ENCODE peak calls at places on chromosomes 1 and 21, in eight cellular contexts. O is left ventricle myocardium inferior, K is BE2C, I is iPS DF 6.9, U is colonic mucosa, L is uterus, Z is right lobe of liver, M is mammary epithelial cell. J is an unnamed sample. For H3K36me3, the result is how much of the 10 kb centered on the place peaks cover.

GRCh38 chr1:9700340-9700739 is 48.8 kb downstream of the PIK3CD start:
- DNase-seq in O (no peak), K (no peak), I (no peak), U (no peak), L (no peak), Z (no peak), M (peak), J (peak)

GRCh38 chr21:42655797-42656770 is 2.7 kb downstream of the PDE9A start:
- DNase-seq in O (no peak), K (no peak), I (no peak), U (peak), L (no peak), Z (peak), M (peak), J (peak)

GRCh38 chr21:44399151-44399954 is 45.9 kb downstream of the TRPM2 start:
- DNase-seq in O (no peak), K (no peak), I (no peak), U (no peak), L (no peak), Z (peak), M (no peak), J (no peak)

GRCh38 chr21:16942703-16943102 is 570.1 kb upstream of the CXADR start:
- DNase-seq in O (no peak), K (peak), I (peak), U (no peak), L (no peak), Z (no peak), M (peak), J (peak)

GRCh38 chr1:41347276-41347675 is 14.0 kb upstream of the FOXO6 start:
- DNase-seq in O (no peak), K (no peak), I (no peak), U (no peak), L (no peak), Z (no peak), M (peak), J (peak)

GRCh38 chr1:229296541-229296941 is 25.6 kb downstream of the RAB4A start:
- DNase-seq in O (peak), K (no peak), I (no peak), U (no peak), L (no peak), Z (no peak), M (peak), J (peak)

GRCh38 chr1:150619576-150620509 is 9.6 kb downstream of the ENSA start:
- DNase-seq in O (no peak), K (peak), I (no peak), U (no peak), L (no peak), Z (no peak), M (peak), J (peak)

GRCh38 chr1:105072850-105073249 is 1323.2 kb downstream of the AMY1C start:
- DNase-seq in O (no peak), K (peak), I (peak), U (no peak), L (no peak), Z (no peak), M (no peak), J (no peak)

GRCh38 chr1:147580200-147580557 is 38.9 kb downstream of the BCL9 start:
- DNase-seq in O (no peak), K (no peak), I (no peak), U (no peak), L (no peak), Z (no peak), M (peak), J (no peak)

GRCh38 chr1:15418811-15419515 is 9.3 kb downstream of the EFHD2 start:
- DNase-seq in O (no peak), K (no peak), I (no peak), U (peak), L (no peak), Z (no peak), M (no peak), J (peak)

GRCh38 chr1:8043621-8044020 is 17.5 kb upstream of the ERRFI1 start:
- DNase-seq in O (no peak), K (no peak), I (no peak), U (no peak), L (no peak), Z (no peak), M (no peak), J (no peak)

GRCh38 chr1:211610779-211611556 is 32.0 kb upstream of the SLC30A1 start:
- DNase-seq in O (peak), K (peak), I (no peak), U (no peak), L (peak), Z (peak), M (no peak), J (no peak)

GRCh38 chr1:91742848-91743292 is 143.1 kb downstream of the TGFBR3 start:
- DNase-seq in O (peak), K (no peak), I (no peak), U (no peak), L (peak), Z (no peak), M (peak), J (peak)

GRCh38 chr21:26522704-26523103 is 50.4 kb downstream of the CYYR1 start:
- DNase-seq in O (no peak), K (peak), I (no peak), U (no peak), L (no peak), Z (no peak), M (no peak), J (no peak)

GRCh38 chr21:39976805-39977204 is 109.6 kb downstream of the PCP4 start:
- DNase-seq in O (no peak), K (no peak), I (no peak), U (no peak), L (no peak), Z (no peak), M (no peak), J (no peak)

GRCh38 chr1:56074357-56074717 is 505.0 kb downstream of the PLPP3 start:
- DNase-seq in O (no peak), K (no peak), I (no peak), U (no peak), L (no peak), Z (no peak), M (no peak), J (no peak)

GRCh38 chr1:22509815-22510214 is 53.5 kb upstream of the EPHA8 start:
- DNase-seq in O (no peak), K (no peak), I (no peak), U (no peak), L (no peak), Z (no peak), M (peak), J (peak)

GRCh38 chr1:22508991-22509390 is 54.3 kb upstream of the EPHA8 start:
- DNase-seq in O (no peak), K (no peak), I (no peak), U (peak), L (no peak), Z (no peak), M (no peak), J (no peak)

GRCh38 chr1:22506130-22506692 is 54.6 kb downstream of the ZBTB40 start:
- DNase-seq in O (no peak), K (no peak), I (no peak), U (no peak), L (no peak), Z (no peak), M (no peak), J (no peak)

GRCh38 chr1:22507582-22507981 is 55.7 kb upstream of the EPHA8 start:
- DNase-seq in O (no peak), K (no peak), I (no peak), U (no peak), L (no peak), Z (no peak), M (no peak), J (no peak)

DNA sequence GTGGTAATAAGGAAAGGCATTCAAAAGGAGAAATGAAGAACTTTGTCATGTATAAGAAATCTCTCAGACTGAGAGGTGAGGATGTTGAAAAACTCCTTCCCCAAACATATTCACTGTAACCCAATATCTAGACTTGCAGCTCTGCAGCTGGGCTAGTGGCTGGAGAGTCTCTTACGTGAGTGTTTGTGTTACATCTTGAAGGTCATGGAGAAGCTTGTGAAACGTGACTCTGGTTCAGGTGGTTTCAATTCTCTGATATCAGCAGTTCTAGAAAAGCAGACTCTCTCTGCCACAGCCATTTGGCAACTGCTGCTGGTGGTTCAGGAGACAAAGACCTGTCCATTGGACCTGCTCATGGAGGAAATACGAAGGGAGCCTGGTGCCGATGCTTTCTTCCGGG is 55.0 kb upstream of the EPHA8 start:
- DNase-seq in O (no peak), K (no peak), I (no peak), U (no peak), L (no peak), Z (no peak), M (no peak), J (no peak)
- H3K36me3 ChIP-seq in O (half or more), K (under half), I (under half), U (under half), L (under half), Z (under half), M (under half), J (under half)

DNA sequence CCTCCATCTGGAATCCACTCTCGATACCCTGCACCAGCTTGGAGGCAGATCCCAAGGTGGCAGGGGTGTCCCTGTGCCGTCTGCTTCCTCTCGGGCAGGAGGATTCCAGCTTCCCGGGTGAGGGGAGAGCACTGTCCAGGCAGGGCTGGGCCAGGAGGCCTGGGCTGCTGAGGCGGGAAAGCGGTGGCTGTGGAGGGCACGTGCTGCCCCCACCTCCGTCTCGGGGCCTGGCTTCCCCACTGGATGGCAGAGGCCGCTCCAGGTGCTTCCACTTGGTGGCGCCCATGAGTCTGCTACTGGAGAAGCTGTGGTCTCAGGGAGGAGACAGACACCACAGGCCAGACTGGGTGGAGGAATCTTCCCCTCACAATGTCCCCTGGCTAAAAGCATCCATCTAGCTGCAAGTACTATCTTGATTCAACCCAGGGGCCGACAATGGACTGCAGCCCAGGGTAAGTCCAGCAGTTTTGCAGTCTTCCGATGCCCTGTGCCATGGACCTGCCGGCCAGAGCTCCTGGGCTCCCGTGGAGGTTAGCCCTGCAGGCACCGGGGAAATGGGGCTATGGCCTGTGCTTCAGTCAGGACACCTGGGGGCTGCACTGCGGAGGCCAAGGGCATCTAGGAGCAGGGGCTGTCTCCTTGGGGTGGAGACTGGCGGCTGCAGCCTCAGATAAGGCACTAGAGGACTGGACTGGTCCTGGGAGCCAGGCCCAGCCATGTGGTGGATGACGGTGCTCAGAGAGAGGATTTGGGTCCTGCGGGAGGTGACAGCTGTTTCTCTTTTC is 41.3 kb upstream of the EIF4G3 start:
- DNase-seq in O (no peak), K (peak), I (peak), U (peak), L (no peak), Z (no peak), M (no peak), J (no peak)
- H3K36me3 ChIP-seq in O (under half), K (under half), I (under half), U (under half), L (under half), Z (under half), M (under half), J (under half)

GRCh38 chr1:39331647-39332046 is 127.2 kb downstream of the MACF1 start:
- DNase-seq in O (no peak), K (no peak), I (no peak), U (no peak), L (no peak), Z (no peak), M (no peak), J (no peak)
- H3K36me3 ChIP-seq in O (half or more), K (under half), I (under half), U (under half), L (under half), Z (under half), M (under half), J (under half)

GRCh38 chr21:28971171-28971570 is 21.5 kb downstream of the LTN1 start:
- DNase-seq in O (no peak), K (no peak), I (no peak), U (no peak), L (no peak), Z (no peak), M (no peak), J (no peak)
- H3K36me3 ChIP-seq in O (half or more), K (half or more), I (under half), U (under half), L (under half), Z (under half), M (under half), J (under half)

DNA sequence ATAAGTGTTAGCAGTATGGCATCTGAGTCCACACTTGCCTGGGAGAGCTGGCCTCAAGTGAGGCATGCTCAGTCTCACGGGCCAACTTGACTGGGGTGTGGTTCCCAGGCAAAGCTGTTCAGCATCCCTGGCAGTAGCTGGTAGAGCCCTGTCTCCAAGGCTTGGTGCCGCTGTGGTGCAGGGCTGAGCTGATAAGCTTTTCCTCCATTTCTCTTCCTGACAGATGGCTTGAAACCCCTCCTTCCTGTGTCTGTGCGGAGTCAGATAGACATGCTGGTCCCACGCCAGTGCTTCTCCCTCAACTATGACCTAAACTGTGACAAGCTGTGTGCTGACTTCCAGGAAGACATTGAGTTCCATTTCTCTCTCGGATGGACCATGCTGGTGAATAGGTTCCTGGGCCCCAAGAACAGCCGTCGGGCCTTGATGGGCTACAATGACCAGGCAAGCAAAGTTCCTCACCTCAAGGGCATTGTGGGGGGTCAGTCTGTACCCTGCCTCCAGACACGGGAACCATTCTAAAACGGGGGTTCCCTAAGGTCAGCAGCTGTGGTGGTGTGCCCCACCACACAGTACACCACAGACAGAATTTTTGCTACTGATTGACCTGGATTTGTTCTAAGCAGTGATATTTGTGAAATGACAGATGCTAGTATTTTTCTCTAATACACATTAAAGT is 13.7 kb upstream of the MIIP start:
- DNase-seq in O (no peak), K (no peak), I (no peak), U (no peak), L (no peak), Z (no peak), M (no peak), J (no peak)
- H3K36me3 ChIP-seq in O (half or more), K (under half), I (half or more), U (half or more), L (under half), Z (under half), M (half or more), J (half or more)

GRCh38 chr1:172086137-172086536 is 244.8 kb downstream of the DNM3 start:
- DNase-seq in O (no peak), K (no peak), I (no peak), U (no peak), L (peak), Z (no peak), M (no peak), J (no peak)
- H3K36me3 ChIP-seq in O (under half), K (under half), I (under half), U (under half), L (under half), Z (under half), M (under half), J (under half)

GRCh38 chr1:114741963-114742746 is 15.6 kb downstream of the CSDE1 start:
- DNase-seq in O (no peak), K (no peak), I (no peak), U (no peak), L (no peak), Z (no peak), M (no peak), J (no peak)
- H3K36me3 ChIP-seq in O (under half), K (half or more), I (under half), U (under half), L (under half), Z (under half), M (under half), J (under half)

J was measured in bronchial epithelial cell.